ENCODE peak calls at places on chromosomes 4 and X, in four cellular contexts. One of them, this sample, is unnamed.

GRCh38 chrX:102840871-102841705 is 96.0 kb upstream of the RAB40AL start:
- DNase-seq in M059J: peak; percentile 81
- DNase-seq in T-helper 1 cell: no peak
- DNase-seq in globus pallidus: no peak
- DNase-seq in this sample: no peak

GRCh38 chr4:83894831-83895230 is 358.9 kb downstream of the GPAT3 start:
- DNase-seq in M059J: no peak
- DNase-seq in T-helper 1 cell: no peak
- DNase-seq in globus pallidus: no peak
- DNase-seq in this sample: no peak

GRCh38 chrX:102659790-102660757 is 8.8 kb downstream of the GPRASP1 start:
- DNase-seq in M059J: peak; percentile 55
- DNase-seq in T-helper 1 cell: peak; percentile 78
- DNase-seq in globus pallidus: peak; percentile 85
- DNase-seq in this sample: peak; percentile 62

GRCh38 chrX:38175140-38175539 is 45.5 kb downstream of the SRPX start:
- DNase-seq in M059J: peak; percentile 63
- DNase-seq in T-helper 1 cell: no peak
- DNase-seq in globus pallidus: no peak
- DNase-seq in this sample: no peak

GRCh38 chr4:24849662-24850280 is 54.4 kb downstream of the SOD3 start:
- DNase-seq in M059J: no peak
- DNase-seq in T-helper 1 cell: no peak
- DNase-seq in globus pallidus: no peak
- DNase-seq in this sample: no peak

GRCh38 chr4:6695660-6696581 is 2.2 kb downstream of the S100P start:
- DNase-seq in M059J: no peak
- DNase-seq in T-helper 1 cell: peak; percentile 91
- DNase-seq in globus pallidus: no peak
- DNase-seq in this sample: peak; percentile 52

GRCh38 chr4:88162636-88163035 is 4.2 kb upstream of the ABCG2 start:
- DNase-seq in M059J: peak; percentile 42
- DNase-seq in T-helper 1 cell: no peak
- DNase-seq in globus pallidus: no peak
- DNase-seq in this sample: no peak

GRCh38 chrX:11470231-11470630 is 177.0 kb downstream of the AMELX start:
- DNase-seq in M059J: peak; percentile 90
- DNase-seq in T-helper 1 cell: no peak
- DNase-seq in globus pallidus: no peak
- DNase-seq in this sample: no peak

GRCh38 chr4:105061136-105061696 is 85.5 kb upstream of the TET2 start:
- DNase-seq in M059J: peak; percentile 88
- DNase-seq in T-helper 1 cell: peak; percentile 76
- DNase-seq in globus pallidus: peak; percentile 29
- DNase-seq in this sample: no peak

GRCh38 chr4:3522326-3522640 is 9.9 kb downstream of the LRPAP1 start:
- DNase-seq in M059J: no peak
- DNase-seq in T-helper 1 cell: no peak
- DNase-seq in globus pallidus: no peak
- DNase-seq in this sample: no peak